ENCODE peak calls at places on chromosomes 6 and 20, in nine cellular contexts. D is colonic mucosa, M is fibroblast of mammary gland, K is heart left ventricle, J is upper lobe of left lung, A is GM06990, S is PC-9, E is right atrium auricular region, I is IMR-90. P is an unnamed sample.

GRCh38 chr6:154488802-154489437 is 21.6 kb downstream of the CNKSR3 start:
- DNase-seq in D (no peak), M (peak; percentile 89), K (no peak), J (no peak), A (no peak), S (no peak), E (no peak), I (peak; percentile 74), P (no peak)

GRCh38 chr6:130070306-130070705 is 51.9 kb downstream of the L3MBTL3 start:
- DNase-seq in D (no peak), M (no peak), K (no peak), J (no peak), A (no peak), S (no peak), E (no peak), I (no peak), P (no peak)

GRCh38 chr6:21098134-21098533 is 495.4 kb upstream of the SOX4 start:
- DNase-seq in D (no peak), M (no peak), K (no peak), J (no peak), A (no peak), S (no peak), E (no peak), I (no peak), P (no peak)

GRCh38 chr6:38176797-38177751 is 357.5 kb downstream of the ZFAND3 start:
- DNase-seq in D (no peak), M (peak; percentile 54), K (peak; percentile 33), J (no peak), A (no peak), S (no peak), E (no peak), I (peak; percentile 5), P (no peak)

GRCh38 chr6:147570681-147571080 is 62.2 kb downstream of the SAMD5 start:
- DNase-seq in D (no peak), M (no peak), K (no peak), J (no peak), A (no peak), S (no peak), E (no peak), I (no peak), P (no peak)

GRCh38 chr20:51480507-51481270 is 61.8 kb downstream of the NFATC2 start:
- DNase-seq in D (no peak), M (no peak), K (no peak), J (no peak), A (peak; percentile 61), S (no peak), E (no peak), I (no peak), P (peak; percentile 64)

GRCh38 chr6:166419268-166419667 is 36.5 kb upstream of the MPC1 start:
- DNase-seq in D (no peak), M (peak; percentile 57), K (no peak), J (no peak), A (peak; percentile 37), S (no peak), E (no peak), I (peak; percentile 47), P (peak; percentile 58)

GRCh38 chr20:18287915-18288747 is at the start of gene ZNF133:
- DNase-seq in D (peak; percentile 98), M (peak; percentile 86), K (peak; percentile 97), J (peak; percentile 100), A (peak; percentile 96), S (peak; percentile 93), E (peak; percentile 95), I (peak; percentile 89), P (peak; percentile 93)

GRCh38 chr6:158311193-158311592 is 1.1 kb upstream of the TULP4 start:
- DNase-seq in D (no peak), M (peak; percentile 66), K (no peak), J (no peak), A (no peak), S (no peak), E (no peak), I (no peak), P (no peak)

GRCh38 chr6:158409451-158409850 is 97.2 kb downstream of the TULP4 start:
- DNase-seq in D (no peak), M (peak; percentile 57), K (no peak), J (no peak), A (no peak), S (no peak), E (no peak), I (peak; percentile 75), P (no peak)

GRCh38 chr6:109202409-109203264 is 107.3 kb downstream of the CEP57L1 start:
- DNase-seq in D (no peak), M (peak; percentile 28), K (no peak), J (no peak), A (no peak), S (no peak), E (no peak), I (peak; percentile 4), P (no peak)

GRCh38 chr6:11598687-11599086 is 61.1 kb downstream of the TMEM170B start:
- DNase-seq in D (no peak), M (no peak), K (no peak), J (no peak), A (no peak), S (peak; percentile 98), E (peak; percentile 30), I (no peak), P (no peak)

GRCh38 chr20:17808357-17808756 is 108.6 kb downstream of the BANF2 start:
- DNase-seq in D (peak; percentile 52), M (peak; percentile 94), K (no peak), J (no peak), A (no peak), S (no peak), E (peak; percentile 83), I (peak; percentile 48), P (no peak)

GRCh38 chr6:148743476-148743875 is 3.4 kb upstream of the UST start:
- DNase-seq in D (no peak), M (no peak), K (no peak), J (no peak), A (no peak), S (no peak), E (no peak), I (no peak), P (no peak)

GRCh38 chr6:148745926-148746325 is 904 bp upstream of the UST start:
- DNase-seq in D (no peak), M (no peak), K (no peak), J (no peak), A (no peak), S (peak; percentile 39), E (no peak), I (no peak), P (no peak)

GRCh38 chr6:148747493-148748160 is 797 bp downstream of the UST start:
- DNase-seq in D (peak; percentile 72), M (peak; percentile 20), K (peak; percentile 66), J (peak; percentile 91), A (peak; percentile 76), S (no peak), E (no peak), I (peak; percentile 21), P (peak; percentile 41)

GRCh38 chr6:148747145-148747492 is 289 bp downstream of the UST start:
- DNase-seq in D (peak; percentile 46), M (peak; percentile 39), K (peak; percentile 74), J (peak; percentile 92), A (no peak), S (no peak), E (no peak), I (peak; percentile 42), P (no peak)

GRCh38 chr6:148746363-148747144 is at the start of gene UST:
- DNase-seq in D (peak; percentile 75), M (peak; percentile 95), K (peak; percentile 83), J (peak; percentile 82), A (peak; percentile 77), S (peak; percentile 70), E (peak; percentile 85), I (peak; percentile 95), P (peak; percentile 65)
- TF ChIP-seq CTCF in D (no peak), M (peak; percentile 50), K (no peak), J (no peak), A (peak; percentile 73), S (peak; percentile 61), E (no peak), I (peak; percentile 58), P (peak; percentile 62)

DNA sequence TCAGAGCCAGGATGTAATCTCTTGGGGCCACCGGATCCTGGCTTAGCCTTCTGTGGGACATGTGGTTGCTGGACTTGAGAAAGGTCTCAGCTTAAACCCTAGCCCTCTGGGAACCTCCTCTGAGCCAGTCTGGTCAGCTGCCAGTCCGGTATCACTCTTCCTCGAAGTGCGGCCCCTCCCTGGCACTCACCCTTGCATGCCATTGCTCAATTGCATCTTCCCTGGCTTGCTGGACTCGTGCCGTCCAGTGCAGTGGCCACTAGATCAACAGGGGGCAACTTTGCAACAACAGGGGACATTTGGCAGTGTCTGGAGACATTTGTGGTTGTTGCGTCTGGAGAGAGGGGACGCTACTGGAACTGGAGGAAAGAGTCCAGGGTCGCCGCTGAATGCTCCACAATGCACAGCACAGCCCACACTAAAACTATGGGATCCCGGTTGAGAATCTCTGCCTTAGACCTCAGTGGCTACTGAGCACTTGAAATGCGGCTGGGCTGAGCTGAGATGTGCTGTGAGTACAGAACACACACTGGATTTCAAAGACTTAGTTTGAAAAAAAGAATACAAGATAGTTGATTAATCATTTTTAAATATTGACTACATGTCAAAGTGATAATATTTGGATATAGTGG is 152.1 kb downstream of the TFAP2C start:
- DNase-seq in D (no peak), M (peak; percentile 88), K (no peak), J (no peak), A (no peak), S (peak; percentile 81), E (no peak), I (no peak), P (no peak)
- TF ChIP-seq CTCF in D (no peak), M (no peak), K (no peak), J (no peak), A (no peak), S (no peak), E (no peak), I (no peak), P (no peak)

GRCh38 chr6:27871919-27872633 is 40.1 kb downstream of the OR2B2 start:
- DNase-seq in D (peak; percentile 93), M (peak; percentile 95), K (peak; percentile 74), J (peak; percentile 92), A (peak; percentile 96), S (peak; percentile 83), E (peak; percentile 83), I (peak; percentile 97), P (peak; percentile 86)
- TF ChIP-seq CTCF in D (no peak), M (no peak), K (no peak), J (peak; percentile 9), A (peak; percentile 58), S (peak; percentile 36), E (no peak), I (peak; percentile 24), P (peak; percentile 56)

DNA sequence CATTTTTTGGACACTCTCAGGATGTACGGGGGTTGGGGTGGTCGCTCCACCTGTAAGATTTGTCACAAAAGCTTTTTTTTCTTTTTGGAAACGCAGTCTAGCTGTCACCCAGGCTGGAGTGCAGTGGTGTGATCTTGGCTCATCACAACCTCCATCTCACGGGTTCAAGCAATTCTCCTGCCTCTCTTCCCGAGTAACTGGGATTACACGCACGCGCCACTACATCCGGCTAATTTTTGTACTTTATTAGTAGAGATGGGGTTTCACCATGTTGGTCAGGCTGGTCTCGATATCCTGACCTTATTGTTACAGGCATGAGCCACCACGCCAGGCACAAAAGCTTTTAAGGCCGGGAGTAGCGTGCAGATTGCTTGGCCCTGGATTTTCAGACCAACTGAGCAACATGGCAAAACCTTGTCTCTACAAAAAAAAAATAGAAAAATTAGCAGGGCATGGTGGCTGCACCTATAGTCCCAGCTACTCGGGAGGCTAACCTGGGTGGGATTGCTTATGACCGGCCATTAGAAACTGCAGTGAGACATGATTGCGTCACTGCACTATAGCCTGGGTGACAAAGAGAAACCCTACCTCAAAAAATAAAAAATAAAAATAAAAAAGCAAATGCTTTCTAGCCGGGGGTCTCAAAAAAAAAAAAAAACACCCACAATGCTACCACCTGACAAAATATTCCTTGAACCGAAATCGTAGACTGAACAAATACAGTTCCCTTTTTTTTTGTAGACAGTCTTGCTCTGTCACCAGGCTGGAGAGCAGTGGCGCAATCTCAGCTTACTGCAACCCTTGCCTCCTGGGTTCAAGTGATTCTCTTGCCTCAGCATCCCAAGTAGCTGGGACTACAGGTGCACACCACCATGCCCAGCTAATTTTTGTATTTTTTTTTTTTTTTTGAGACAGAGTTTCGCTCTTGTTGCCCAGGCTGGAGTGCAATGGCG is 15.0 kb downstream of the RBM39 start:
- DNase-seq in D (no peak), M (no peak), K (no peak), J (no peak), A (no peak), S (no peak), E (no peak), I (no peak), P (no peak)
- TF ChIP-seq CTCF in D (no peak), M (no peak), K (no peak), J (no peak), A (no peak), S (no peak), E (no peak), I (no peak), P (no peak)

P was measured in GM10248.